ENCODE peak calls at places on chromosomes 16 and 17, in eight cellular contexts. S is PC-3; D is mammary epithelial cell; X is adrenal gland; W is effector memory CD4-positive, alpha-beta T cell; R is heart right ventricle; U is H7; H is psoas muscle. L is an unnamed sample. For H3K27me3, the result is how much of the 10 kb centered on the place peaks cover.

GRCh38 chr17:83007504-83008475 is 71.6 kb upstream of the METRNL start:
- DNase-seq in W (no peak), X (no peak), D (no peak), R (no peak), U (peak), S (no peak), H (no peak), L (no peak)

GRCh38 chr16:81513204-81514040 is 68.8 kb downstream of the CMIP start:
- DNase-seq in W (no peak), U (peak), H (peak), R (peak), X (peak), S (no peak), D (no peak), L (peak)

GRCh38 chr17:57444632-57445031 is 188.3 kb downstream of the MSI2 start:
- DNase-seq in D (no peak), X (no peak), U (peak), H (no peak), W (no peak), S (no peak), R (no peak), L (no peak)

GRCh38 chr17:6843241-6843890 is 11.8 kb upstream of the TEKT1 start:
- DNase-seq in W (no peak), S (peak), R (no peak), X (no peak), D (peak), H (no peak), U (peak), L (no peak)

GRCh38 chr16:30875881-30876791 is 17.7 kb downstream of the BCL7C start:
- DNase-seq in S (no peak), D (no peak), H (no peak), R (no peak), W (peak), U (peak), X (peak), L (no peak)

GRCh38 chr17:79796570-79797491 is at the start of gene CBX8:
- DNase-seq in D (peak), W (peak), U (peak), H (peak), S (peak), X (peak), R (peak), L (peak)

GRCh38 chr16:49116873-49117272 is 164.8 kb downstream of the CBLN1 start:
- DNase-seq in H (no peak), S (no peak), R (no peak), W (no peak), U (no peak), X (no peak), D (peak), L (peak)

GRCh38 chr16:63241476-63241875 is 1205.2 kb upstream of the CDH8 start:
- DNase-seq in R (no peak), S (no peak), W (no peak), U (no peak), H (no peak), D (no peak), X (no peak), L (no peak)

GRCh38 chr17:40293363-40293762 is 5.7 kb downstream of the CDC6 start:
- DNase-seq in D (no peak), U (no peak), R (peak), S (no peak), W (no peak), X (peak), H (no peak), L (no peak)

GRCh38 chr17:12545877-12546513 is 119.7 kb upstream of the MYOCD start:
- DNase-seq in U (peak), H (no peak), W (no peak), X (peak), S (peak), R (peak), D (no peak), L (peak)

GRCh38 chr17:55585629-55586028 is 74.4 kb upstream of the SMIM36 start:
- DNase-seq in U (no peak), H (no peak), W (no peak), X (no peak), S (peak), R (no peak), D (no peak), L (no peak)

GRCh38 chr17:29789186-29790170 is 140.6 kb downstream of the SSH2 start:
- DNase-seq in U (no peak), S (peak), H (no peak), R (no peak), X (no peak), W (no peak), D (peak), L (no peak)

GRCh38 chr17:63116967-63117366 is 150.9 kb downstream of the TANC2 start:
- DNase-seq in S (no peak), X (no peak), H (no peak), U (peak), R (no peak), W (no peak), D (peak), L (no peak)

GRCh38 chr17:55567240-55568216 is 56.3 kb upstream of the SMIM36 start:
- DNase-seq in H (peak), X (peak), U (peak), R (peak), D (no peak), W (no peak), S (no peak), L (no peak)

GRCh38 chr17:79360196-79360595 is 250.7 kb downstream of the RBFOX3 start:
- DNase-seq in S (no peak), R (no peak), D (no peak), U (no peak), X (no peak), W (no peak), H (no peak), L (no peak)

GRCh38 chr17:16374129-16374528 is 6.8 kb upstream of the UBB start:
- DNase-seq in S (peak), H (no peak), D (peak), R (no peak), W (no peak), U (no peak), X (no peak), L (peak)

GRCh38 chr17:73718912-73719311 is 74.7 kb upstream of the SDK2 start:
- DNase-seq in U (no peak), R (no peak), W (no peak), X (no peak), D (no peak), H (no peak), S (no peak), L (no peak)

GRCh38 chr17:73717690-73718089 is 73.4 kb upstream of the SDK2 start:
- DNase-seq in X (no peak), U (no peak), S (no peak), H (no peak), D (no peak), W (no peak), R (no peak), L (no peak)

GRCh38 chr17:73719588-73720071 is 75.4 kb upstream of the SDK2 start:
- DNase-seq in U (peak), X (no peak), S (no peak), H (no peak), W (no peak), R (peak), D (no peak), L (no peak)

GRCh38 chr17:73720187-73720834 is 76.1 kb upstream of the SDK2 start:
- DNase-seq in H (no peak), W (no peak), U (peak), R (no peak), D (no peak), X (no peak), S (no peak), L (no peak)

GRCh38 chr17:73718362-73718761 is 74.1 kb upstream of the SDK2 start:
- DNase-seq in H (no peak), U (no peak), X (no peak), W (no peak), S (no peak), D (no peak), R (no peak), L (no peak)
- H3K27me3 ChIP-seq in H (under half), U (under half), X (under half), W (under half), S (half or more), D (under half), R (under half), L (under half)

GRCh38 chr17:77746901-77747620 is 211.4 kb upstream of the TNRC6C start:
- DNase-seq in X (no peak), U (peak), W (no peak), D (no peak), H (no peak), R (no peak), S (no peak), L (no peak)
- H3K27me3 ChIP-seq in X (under half), U (under half), W (under half), D (under half), H (under half), R (under half), S (half or more), L (under half)

DNA sequence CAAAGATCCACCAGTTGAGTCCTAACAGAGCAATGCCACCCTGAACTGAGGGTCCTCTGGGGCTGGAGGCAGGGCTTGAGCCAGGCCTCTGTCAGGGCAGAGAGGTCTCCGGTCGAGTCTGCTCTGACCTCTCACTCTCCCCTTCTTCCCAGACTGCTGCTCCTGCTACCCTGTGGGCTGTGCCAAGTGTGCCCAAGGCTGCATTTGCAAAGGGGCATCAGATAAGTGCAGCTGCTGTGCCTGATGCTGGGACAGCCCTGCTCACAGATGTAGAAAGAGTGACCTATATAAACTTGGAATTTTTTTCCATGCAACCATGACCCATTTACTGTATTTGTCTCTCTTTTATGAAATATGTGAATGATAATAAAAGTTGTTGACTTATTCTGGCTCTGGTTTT is 2.4 kb upstream of the MT1B start:
- DNase-seq in D (no peak), X (no peak), S (no peak), H (no peak), U (no peak), R (no peak), W (no peak), L (no peak)
- H3K27me3 ChIP-seq in D (under half), X (under half), S (under half), H (under half), U (half or more), R (under half), W (under half), L (under half)

GRCh38 chr16:28204211-28204610 is 7.6 kb downstream of the XPO6 start:
- DNase-seq in H (no peak), U (no peak), S (no peak), D (no peak), X (no peak), W (no peak), R (no peak), L (peak)

GRCh38 chr16:28196331-28196987 is 15.3 kb downstream of the XPO6 start:
- DNase-seq in U (no peak), W (no peak), H (no peak), X (no peak), S (no peak), R (no peak), D (no peak), L (no peak)

GRCh38 chr16:28202147-28202746 is 9.5 kb downstream of the XPO6 start:
- DNase-seq in D (no peak), U (peak), S (no peak), H (no peak), W (no peak), R (no peak), X (peak), L (no peak)

GRCh38 chr16:28204622-28205021 is 7.1 kb downstream of the XPO6 start:
- DNase-seq in U (no peak), R (no peak), H (no peak), W (no peak), S (no peak), X (no peak), D (no peak), L (no peak)

GRCh38 chr16:28200661-28201060 is 11.1 kb downstream of the XPO6 start:
- DNase-seq in R (no peak), H (no peak), S (no peak), D (no peak), W (no peak), X (no peak), U (no peak), L (no peak)
- H3K27me3 ChIP-seq in R (under half), H (under half), S (under half), D (under half), W (under half), X (under half), U (under half), L (under half)

GRCh38 chr16:79998143-79998542 is 397.6 kb upstream of the MAF start:
- DNase-seq in D (no peak), W (no peak), X (no peak), U (no peak), S (no peak), H (no peak), R (no peak), L (no peak)
- H3K27me3 ChIP-seq in D (under half), W (under half), X (under half), U (under half), S (under half), H (under half), R (under half), L (under half)

GRCh38 chr16:50836121-50836541 is 94.2 kb downstream of the CYLD start:
- DNase-seq in S (no peak), W (no peak), D (no peak), U (no peak), X (no peak), H (no peak), R (no peak), L (no peak)
- H3K27me3 ChIP-seq in S (under half), W (under half), D (under half), U (under half), X (under half), H (under half), R (under half), L (under half)

L was measured in MG63.